ENCODE peak calls at places on chromosomes 7 and 10, in seven cellular contexts. Q, U, I, G, X, K and N are unnamed samples.
A peak's percentile ranks its signal among the peaks of the same experiment; 100 is the strongest.

GRCh38 chr10:21523007-21523406 is 2.5 kb downstream of the SKIDA1 start:
- DNase-seq in U (no peak), G (no peak), I (no peak), K (no peak), X (no peak), Q (no peak), N (no peak)

GRCh38 chr7:8082762-8083161 is 114.2 kb downstream of the GLCCI1 start:
- DNase-seq in G (no peak), I (no peak), U (no peak), K (no peak), Q (no peak), X (no peak), N (no peak)

GRCh38 chr10:77392236-77392721 is 245.3 kb downstream of the KCNMA1 start:
- DNase-seq in G (no peak), X (peak; percentile 43), I (no peak), Q (no peak), K (no peak), U (no peak), N (no peak)

GRCh38 chr10:112389147-112389822 is 15.4 kb downstream of the ACSL5 start:
- DNase-seq in I (no peak), U (no peak), Q (peak; percentile 59), G (no peak), K (peak; percentile 85), X (peak; percentile 15), N (peak; percentile 41)

GRCh38 chr10:43817368-43817767 is 168.7 kb upstream of the ZNF32 start:
- DNase-seq in I (no peak), K (no peak), X (no peak), Q (no peak), G (no peak), U (no peak), N (no peak)

GRCh38 chr10:103491729-103492364 is 1.7 kb upstream of the NEURL1 start:
- DNase-seq in X (peak; percentile 68), Q (no peak), G (no peak), U (no peak), K (peak; percentile 38), I (peak; percentile 59), N (no peak)

GRCh38 chr7:139821349-139822115 is 7.5 kb upstream of the TBXAS1 start:
- DNase-seq in Q (no peak), G (no peak), U (no peak), K (no peak), X (no peak), I (no peak), N (no peak)

GRCh38 chr10:11884706-11885423 is 61.7 kb downstream of the PROSER2 start:
- DNase-seq in K (no peak), G (no peak), Q (no peak), U (no peak), I (no peak), X (no peak), N (no peak)

GRCh38 chr7:150407588-150408392 is 28.7 kb downstream of the ZNF775 start:
- DNase-seq in I (peak; percentile 33), G (no peak), K (no peak), X (no peak), U (peak; percentile 11), Q (no peak), N (no peak)

GRCh38 chr7:133003052-133003910 is 78.6 kb downstream of the CHCHD3 start:
- DNase-seq in G (no peak), Q (no peak), U (no peak), X (no peak), K (peak; percentile 10), I (no peak), N (no peak)

GRCh38 chr10:129411772-129412171 is 55.3 kb upstream of the MGMT start:
- DNase-seq in U (no peak), X (no peak), I (no peak), K (no peak), G (no peak), Q (no peak), N (no peak)

GRCh38 chr10:93039721-93040120 is 20.9 kb upstream of the CYP26C1 start:
- DNase-seq in U (no peak), X (no peak), Q (peak; percentile 16), K (no peak), G (peak; percentile 18), I (no peak), N (no peak)

GRCh38 chr10:50063100-50063499 is 4.7 kb upstream of the WASHC2A start:
- DNase-seq in G (peak; percentile 39), X (peak; percentile 4), K (no peak), Q (no peak), U (no peak), I (no peak), N (no peak)

GRCh38 chr10:51832652-51833383 is 133.4 kb upstream of the CSTF2T start:
- DNase-seq in U (no peak), X (no peak), I (peak; percentile 15), Q (peak; percentile 8), G (no peak), K (peak; percentile 57), N (no peak)

GRCh38 chr10:48608279-48608681 is 3.4 kb upstream of the ARHGAP22 start:
- DNase-seq in K (no peak), U (peak; percentile 39), Q (peak; percentile 48), X (peak; percentile 72), G (peak; percentile 73), I (peak; percentile 18), N (peak; percentile 44)

GRCh38 chr7:88281729-88282128 is 25.0 kb downstream of the STEAP4 start:
- DNase-seq in G (no peak), I (no peak), U (no peak), X (no peak), K (no peak), Q (no peak), N (no peak)

DNA sequence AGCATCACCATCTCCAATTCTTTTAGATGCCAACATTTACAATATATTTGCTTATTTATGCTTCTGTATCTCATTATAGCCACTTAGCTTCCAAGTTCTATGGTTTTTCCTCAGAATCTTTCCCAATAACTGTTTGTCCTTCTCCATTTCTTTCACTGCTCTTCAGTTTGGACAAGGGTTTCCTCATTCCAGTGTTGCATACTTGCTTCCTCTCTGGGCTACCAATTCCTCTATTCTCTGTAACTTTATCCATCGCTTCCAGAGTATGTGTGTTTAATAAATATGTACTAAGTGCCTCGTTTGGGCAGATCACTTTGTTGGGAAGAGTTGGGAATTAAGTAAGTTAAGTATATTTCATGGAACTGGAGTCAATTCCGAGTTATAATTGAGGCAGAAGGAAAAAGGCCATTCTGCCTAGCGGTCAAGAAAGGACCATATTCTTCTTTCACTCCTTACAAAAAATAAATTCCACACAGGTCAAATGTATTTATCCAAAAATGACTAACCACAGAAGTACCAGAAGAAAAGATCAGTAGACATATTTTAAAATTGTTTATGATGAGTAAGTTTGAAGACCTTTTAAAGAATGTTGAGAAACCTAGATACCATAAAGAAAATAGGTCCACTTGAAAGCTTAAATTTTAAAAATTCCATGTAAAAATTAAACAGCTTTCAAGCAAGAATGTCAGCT is 10.8 kb downstream of the STAMBPL1 start:
- DNase-seq in Q (no peak), X (no peak), G (no peak), U (no peak), K (no peak), I (no peak), N (no peak)
- H3K27ac ChIP-seq in Q (peak overlapping the region; percentile 2), X (peak overlapping the region; percentile 81), G (no peak overlapping the region), U (no peak overlapping the region), K (no peak overlapping the region), I (no peak overlapping the region), N (no peak overlapping the region)

GRCh38 chr10:69630651-69631400 is 779 bp downstream of the FAM241B start:
- DNase-seq in Q (no peak), X (no peak), K (no peak), U (no peak), I (no peak), G (no peak), N (no peak)

GRCh38 chr10:69631566-69631965 is 1.5 kb downstream of the FAM241B start:
- DNase-seq in K (no peak), G (no peak), X (no peak), I (no peak), U (no peak), Q (no peak), N (no peak)

GRCh38 chr10:69629519-69629896 is 539 bp upstream of the FAM241B start:
- DNase-seq in K (no peak), X (no peak), I (no peak), U (no peak), Q (no peak), G (peak; percentile 9), N (no peak)

GRCh38 chr10:69628876-69629275 is 1.2 kb upstream of the FAM241B start:
- DNase-seq in G (peak; percentile 1), U (no peak), K (no peak), I (no peak), X (no peak), Q (no peak), N (no peak)

GRCh38 chr10:69629897-69630650 is at the start of gene FAM241B:
- DNase-seq in U (peak; percentile 84), K (no peak), I (peak; percentile 61), G (peak; percentile 92), Q (no peak), X (peak; percentile 82), N (peak; percentile 86)
- TF ChIP-seq POLR2A in U (no peak), K (no peak), I (no peak), G (peak; percentile 25), Q (peak; percentile 44), X (peak; percentile 43), N (peak; percentile 48)

GRCh38 chr7:5694221-5694754 is 87.2 kb downstream of the RNF216 start:
- DNase-seq in G (no peak), I (no peak), U (no peak), X (no peak), K (peak; percentile 89), Q (no peak), N (no peak)
- H3K27ac ChIP-seq in G (no peak overlapping the region), I (peak overlapping the region; percentile 94), U (peak overlapping the region; percentile 83), X (peak overlapping the region; percentile 86), K (no peak overlapping the region), Q (peak overlapping the region; percentile 94), N (peak overlapping the region; percentile 85)

DNA sequence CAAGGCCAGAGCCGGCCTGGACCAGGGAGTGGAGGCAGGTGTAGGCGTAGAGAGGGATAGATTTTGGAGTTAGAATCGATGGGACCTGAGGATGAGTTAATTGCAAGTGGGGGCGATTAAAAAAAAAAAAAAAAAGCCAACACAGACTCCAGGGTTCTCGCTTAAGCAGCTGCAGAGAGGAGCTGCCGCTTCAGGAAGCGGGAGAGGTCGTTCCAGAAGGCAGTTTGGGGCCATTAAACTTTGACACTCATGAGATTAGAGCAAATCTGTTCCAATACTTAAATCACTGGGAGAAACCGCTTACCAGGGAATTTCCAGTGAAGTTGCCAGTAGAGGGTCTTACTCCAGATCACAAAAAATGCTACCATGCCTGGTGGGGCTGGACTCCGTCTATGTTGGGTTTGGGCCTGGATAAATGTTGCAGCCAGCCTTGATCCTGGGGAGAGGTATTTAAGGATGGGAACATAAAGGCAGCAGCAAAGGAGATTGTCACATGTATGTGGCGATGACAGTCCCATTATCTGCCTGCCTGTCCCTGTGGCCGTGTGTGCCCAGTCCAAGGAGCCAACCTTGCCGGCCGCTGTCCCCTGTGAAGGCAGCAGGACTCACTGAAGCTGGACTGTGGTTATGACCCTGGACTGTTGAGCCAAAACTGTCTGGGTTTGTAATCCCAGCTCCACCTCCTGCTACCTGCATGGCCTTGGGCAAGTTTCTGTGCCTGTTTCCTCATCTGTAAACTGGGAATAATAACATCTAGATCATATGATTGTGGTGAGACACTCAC is 23.9 kb upstream of the GRID1 start:
- DNase-seq in G (no peak), I (no peak), U (no peak), K (no peak), X (no peak), Q (no peak), N (no peak)
- TF ChIP-seq POLR2A in G (no peak), I (no peak), U (no peak), K (no peak), X (no peak), Q (no peak), N (no peak)